ENCODE peak calls at places on chromosomes 3 and 15, in ten cellular contexts. One of them, this sample, is unnamed.

GRCh38 chr3:41974223-41974622 is 12.3 kb upstream of the ULK4 start:
- DNase-seq in BE2C: no peak
- DNase-seq in AG10803: peak
- DNase-seq in left ventricle myocardium inferior: no peak
- DNase-seq in endothelial cell of umbilical vein: no peak
- DNase-seq in cardiac fibroblast: no peak
- DNase-seq in uterus: no peak
- DNase-seq in trophoblast cell: no peak
- DNase-seq in ovary: no peak
- DNase-seq in naive thymus-derived CD4-positive, alpha-beta T cell: no peak
- DNase-seq in this sample: no peak

GRCh38 chr15:37995461-37996347 is 61.3 kb downstream of the TMCO5A start:
- DNase-seq in AG10803: peak
- DNase-seq in ovary: no peak
- DNase-seq in BE2C: peak
- DNase-seq in left ventricle myocardium inferior: no peak
- DNase-seq in cardiac fibroblast: peak
- DNase-seq in naive thymus-derived CD4-positive, alpha-beta T cell: no peak
- DNase-seq in trophoblast cell: peak
- DNase-seq in endothelial cell of umbilical vein: peak
- DNase-seq in uterus: peak
- DNase-seq in this sample: peak

GRCh38 chr3:193194417-193194816 is 46.6 kb upstream of the PLAAT1 start:
- DNase-seq in cardiac fibroblast: no peak
- DNase-seq in AG10803: no peak
- DNase-seq in naive thymus-derived CD4-positive, alpha-beta T cell: no peak
- DNase-seq in trophoblast cell: no peak
- DNase-seq in uterus: no peak
- DNase-seq in BE2C: no peak
- DNase-seq in endothelial cell of umbilical vein: no peak
- DNase-seq in ovary: no peak
- DNase-seq in left ventricle myocardium inferior: no peak
- DNase-seq in this sample: no peak

GRCh38 chr15:89021224-89021623 is 67.0 kb upstream of the ABHD2 start:
- DNase-seq in left ventricle myocardium inferior: no peak
- DNase-seq in BE2C: no peak
- DNase-seq in uterus: no peak
- DNase-seq in endothelial cell of umbilical vein: no peak
- DNase-seq in AG10803: peak
- DNase-seq in ovary: no peak
- DNase-seq in trophoblast cell: no peak
- DNase-seq in naive thymus-derived CD4-positive, alpha-beta T cell: no peak
- DNase-seq in cardiac fibroblast: no peak
- DNase-seq in this sample: no peak

GRCh38 chr15:76577879-76578512 is 241.4 kb downstream of the ISL2 start:
- DNase-seq in uterus: no peak
- DNase-seq in endothelial cell of umbilical vein: no peak
- DNase-seq in trophoblast cell: no peak
- DNase-seq in BE2C: no peak
- DNase-seq in AG10803: no peak
- DNase-seq in cardiac fibroblast: no peak
- DNase-seq in left ventricle myocardium inferior: no peak
- DNase-seq in ovary: no peak
- DNase-seq in naive thymus-derived CD4-positive, alpha-beta T cell: no peak
- DNase-seq in this sample: no peak

GRCh38 chr15:52329980-52330379 is 34.4 kb upstream of the MYO5C start:
- DNase-seq in left ventricle myocardium inferior: no peak
- DNase-seq in AG10803: no peak
- DNase-seq in trophoblast cell: no peak
- DNase-seq in ovary: no peak
- DNase-seq in uterus: no peak
- DNase-seq in naive thymus-derived CD4-positive, alpha-beta T cell: no peak
- DNase-seq in endothelial cell of umbilical vein: no peak
- DNase-seq in cardiac fibroblast: peak
- DNase-seq in BE2C: no peak
- DNase-seq in this sample: no peak

GRCh38 chr3:35944915-35945710 is 305.8 kb downstream of the ARPP21 start:
- DNase-seq in ovary: no peak
- DNase-seq in trophoblast cell: no peak
- DNase-seq in uterus: no peak
- DNase-seq in left ventricle myocardium inferior: no peak
- DNase-seq in endothelial cell of umbilical vein: peak
- DNase-seq in AG10803: no peak
- DNase-seq in cardiac fibroblast: no peak
- DNase-seq in naive thymus-derived CD4-positive, alpha-beta T cell: no peak
- DNase-seq in BE2C: no peak
- DNase-seq in this sample: no peak

GRCh38 chr3:114274929-114275328 is 18.9 kb upstream of the TIGIT start:
- DNase-seq in BE2C: no peak
- DNase-seq in AG10803: peak
- DNase-seq in naive thymus-derived CD4-positive, alpha-beta T cell: no peak
- DNase-seq in uterus: no peak
- DNase-seq in cardiac fibroblast: peak
- DNase-seq in ovary: no peak
- DNase-seq in trophoblast cell: no peak
- DNase-seq in left ventricle myocardium inferior: no peak
- DNase-seq in endothelial cell of umbilical vein: no peak
- DNase-seq in this sample: no peak

GRCh38 chr3:183253364-183253960 is 409 bp downstream of the B3GNT5 start:
- DNase-seq in ovary: peak
- DNase-seq in cardiac fibroblast: peak
- DNase-seq in AG10803: peak
- DNase-seq in trophoblast cell: peak
- DNase-seq in naive thymus-derived CD4-positive, alpha-beta T cell: peak
- DNase-seq in left ventricle myocardium inferior: peak
- DNase-seq in uterus: peak
- DNase-seq in BE2C: peak
- DNase-seq in endothelial cell of umbilical vein: peak
- DNase-seq in this sample: no peak

GRCh38 chr3:140359198-140359995 is 318.5 kb upstream of the TRIM42 start:
- DNase-seq in left ventricle myocardium inferior: no peak
- DNase-seq in trophoblast cell: no peak
- DNase-seq in ovary: no peak
- DNase-seq in uterus: no peak
- DNase-seq in naive thymus-derived CD4-positive, alpha-beta T cell: no peak
- DNase-seq in AG10803: no peak
- DNase-seq in BE2C: no peak
- DNase-seq in endothelial cell of umbilical vein: no peak
- DNase-seq in cardiac fibroblast: no peak
- DNase-seq in this sample: no peak

GRCh38 chr3:160704006-160704405 is 27.0 kb downstream of the ARL14 start:
- DNase-seq in BE2C: no peak
- DNase-seq in trophoblast cell: no peak
- DNase-seq in naive thymus-derived CD4-positive, alpha-beta T cell: no peak
- DNase-seq in left ventricle myocardium inferior: no peak
- DNase-seq in ovary: no peak
- DNase-seq in cardiac fibroblast: no peak
- DNase-seq in endothelial cell of umbilical vein: peak
- DNase-seq in AG10803: no peak
- DNase-seq in uterus: no peak
- DNase-seq in this sample: no peak

DNA sequence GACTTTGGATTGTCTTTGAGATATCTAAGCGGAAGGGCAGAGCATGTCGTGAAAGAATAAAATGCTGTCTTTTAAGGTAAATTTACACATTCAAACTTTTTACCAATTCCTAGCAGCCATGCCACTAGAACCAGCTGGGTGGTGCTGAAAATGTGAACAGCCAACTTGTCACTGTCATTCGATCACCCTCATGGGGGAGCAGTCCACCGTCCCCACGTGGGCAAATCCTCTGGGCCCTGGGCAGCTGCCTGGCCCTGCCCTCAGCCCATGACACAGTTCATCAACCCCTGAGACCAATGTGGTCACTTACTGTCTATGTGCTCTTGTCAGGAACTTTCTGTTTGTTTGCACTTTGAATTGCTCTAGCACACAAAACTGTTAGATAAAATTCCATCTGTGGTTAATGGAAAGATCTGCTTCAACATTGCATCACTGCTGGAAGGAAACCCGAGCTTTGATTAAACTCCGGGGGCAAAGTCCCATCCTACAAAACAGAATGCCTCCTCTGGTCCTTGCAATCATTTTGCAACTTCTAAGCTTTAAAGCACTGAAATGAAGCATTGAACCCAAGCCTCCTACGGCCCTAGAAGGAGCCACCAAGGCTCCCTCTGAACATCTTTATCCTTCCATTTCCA is 50.1 kb downstream of the PCSK6 start:
- DNase-seq in left ventricle myocardium inferior: no peak
- DNase-seq in uterus: no peak
- DNase-seq in ovary: no peak
- DNase-seq in naive thymus-derived CD4-positive, alpha-beta T cell: no peak
- DNase-seq in cardiac fibroblast: peak
- DNase-seq in trophoblast cell: no peak
- DNase-seq in AG10803: no peak
- DNase-seq in endothelial cell of umbilical vein: no peak
- DNase-seq in BE2C: no peak
- DNase-seq in this sample: no peak
- H3K4me3 ChIP-seq in left ventricle myocardium inferior: no peak
- H3K4me3 ChIP-seq in uterus: no peak
- H3K4me3 ChIP-seq in ovary: no peak
- H3K4me3 ChIP-seq in naive thymus-derived CD4-positive, alpha-beta T cell: no peak
- H3K4me3 ChIP-seq in cardiac fibroblast: no peak
- H3K4me3 ChIP-seq in trophoblast cell: no peak
- H3K4me3 ChIP-seq in AG10803: peak
- H3K4me3 ChIP-seq in endothelial cell of umbilical vein: no peak
- H3K4me3 ChIP-seq in BE2C: no peak
- H3K4me3 ChIP-seq in this sample: no peak

GRCh38 chr3:111593666-111594065 is 1.5 kb downstream of the ZBED2 start:
- DNase-seq in cardiac fibroblast: no peak
- DNase-seq in ovary: no peak
- DNase-seq in AG10803: no peak
- DNase-seq in trophoblast cell: no peak
- DNase-seq in BE2C: no peak
- DNase-seq in naive thymus-derived CD4-positive, alpha-beta T cell: no peak
- DNase-seq in endothelial cell of umbilical vein: no peak
- DNase-seq in left ventricle myocardium inferior: no peak
- DNase-seq in uterus: no peak
- DNase-seq in this sample: no peak
- H3K4me3 ChIP-seq in cardiac fibroblast: no peak
- H3K4me3 ChIP-seq in ovary: no peak
- H3K4me3 ChIP-seq in AG10803: no peak
- H3K4me3 ChIP-seq in trophoblast cell: no peak
- H3K4me3 ChIP-seq in BE2C: no peak
- H3K4me3 ChIP-seq in naive thymus-derived CD4-positive, alpha-beta T cell: no peak
- H3K4me3 ChIP-seq in endothelial cell of umbilical vein: no peak
- H3K4me3 ChIP-seq in left ventricle myocardium inferior: no peak
- H3K4me3 ChIP-seq in uterus: no peak
- H3K4me3 ChIP-seq in this sample: no peak

GRCh38 chr15:61383421-61383820 is 154.3 kb upstream of the RORA start:
- DNase-seq in AG10803: peak
- DNase-seq in trophoblast cell: peak
- DNase-seq in endothelial cell of umbilical vein: no peak
- DNase-seq in left ventricle myocardium inferior: no peak
- DNase-seq in BE2C: no peak
- DNase-seq in uterus: no peak
- DNase-seq in ovary: no peak
- DNase-seq in naive thymus-derived CD4-positive, alpha-beta T cell: no peak
- DNase-seq in cardiac fibroblast: peak
- DNase-seq in this sample: peak

GRCh38 chr15:61380270-61380669 is 151.2 kb upstream of the RORA start:
- DNase-seq in left ventricle myocardium inferior: no peak
- DNase-seq in uterus: no peak
- DNase-seq in AG10803: no peak
- DNase-seq in naive thymus-derived CD4-positive, alpha-beta T cell: no peak
- DNase-seq in ovary: no peak
- DNase-seq in trophoblast cell: no peak
- DNase-seq in cardiac fibroblast: no peak
- DNase-seq in BE2C: no peak
- DNase-seq in endothelial cell of umbilical vein: no peak
- DNase-seq in this sample: no peak

GRCh38 chr15:61379005-61379404 is 149.9 kb upstream of the RORA start:
- DNase-seq in uterus: no peak
- DNase-seq in naive thymus-derived CD4-positive, alpha-beta T cell: no peak
- DNase-seq in AG10803: no peak
- DNase-seq in left ventricle myocardium inferior: no peak
- DNase-seq in ovary: no peak
- DNase-seq in cardiac fibroblast: no peak
- DNase-seq in trophoblast cell: no peak
- DNase-seq in BE2C: no peak
- DNase-seq in endothelial cell of umbilical vein: no peak
- DNase-seq in this sample: no peak

GRCh38 chr15:61381501-61381900 is 152.4 kb upstream of the RORA start:
- DNase-seq in naive thymus-derived CD4-positive, alpha-beta T cell: no peak
- DNase-seq in left ventricle myocardium inferior: no peak
- DNase-seq in AG10803: no peak
- DNase-seq in ovary: no peak
- DNase-seq in endothelial cell of umbilical vein: no peak
- DNase-seq in cardiac fibroblast: no peak
- DNase-seq in trophoblast cell: no peak
- DNase-seq in uterus: no peak
- DNase-seq in BE2C: no peak
- DNase-seq in this sample: no peak

DNA sequence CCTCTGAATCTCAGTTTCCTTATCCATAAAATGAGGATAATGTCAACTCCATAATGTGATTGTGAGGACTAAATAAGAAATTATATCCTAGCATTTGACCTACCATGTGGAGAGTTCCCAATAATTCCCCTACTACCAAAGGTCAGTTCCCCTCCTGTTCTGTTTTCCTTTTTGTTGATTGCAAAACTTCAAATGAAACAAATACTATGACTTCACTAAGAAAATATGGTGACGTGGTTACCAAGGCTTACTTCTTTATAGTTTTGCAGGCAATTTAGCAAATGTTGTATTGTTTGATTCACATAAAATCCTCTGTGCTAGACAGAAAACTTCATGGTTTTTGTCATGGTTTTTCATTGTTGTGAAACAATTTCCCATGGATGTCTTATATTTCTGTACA is 153.8 kb upstream of the RORA start:
- DNase-seq in ovary: no peak
- DNase-seq in BE2C: no peak
- DNase-seq in AG10803: peak
- DNase-seq in cardiac fibroblast: no peak
- DNase-seq in uterus: no peak
- DNase-seq in endothelial cell of umbilical vein: no peak
- DNase-seq in trophoblast cell: no peak
- DNase-seq in naive thymus-derived CD4-positive, alpha-beta T cell: no peak
- DNase-seq in left ventricle myocardium inferior: no peak
- DNase-seq in this sample: peak
- H3K4me3 ChIP-seq in ovary: no peak
- H3K4me3 ChIP-seq in BE2C: no peak
- H3K4me3 ChIP-seq in AG10803: no peak
- H3K4me3 ChIP-seq in cardiac fibroblast: no peak
- H3K4me3 ChIP-seq in uterus: no peak
- H3K4me3 ChIP-seq in endothelial cell of umbilical vein: no peak
- H3K4me3 ChIP-seq in trophoblast cell: no peak
- H3K4me3 ChIP-seq in naive thymus-derived CD4-positive, alpha-beta T cell: no peak
- H3K4me3 ChIP-seq in left ventricle myocardium inferior: no peak
- H3K4me3 ChIP-seq in this sample: no peak

DNA sequence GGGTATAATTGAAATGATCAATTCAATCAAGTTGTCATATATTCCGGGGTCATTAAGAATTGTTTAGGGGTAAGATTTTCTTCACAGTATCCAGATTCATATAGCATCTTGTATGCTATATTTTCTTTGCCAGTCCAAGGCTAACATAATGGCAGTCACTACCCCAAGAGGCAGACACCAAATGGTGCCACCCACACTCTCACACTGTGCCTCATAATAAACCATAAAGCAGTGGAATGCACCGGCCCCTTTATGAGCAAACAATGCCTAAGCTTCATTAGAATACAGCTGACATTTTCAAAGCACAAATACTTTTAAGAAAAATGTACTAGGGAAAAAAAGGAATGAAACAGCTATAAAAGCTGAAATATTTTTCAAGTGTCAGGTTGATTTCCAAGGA is 121.6 kb downstream of the TFDP2 start:
- DNase-seq in AG10803: peak
- DNase-seq in cardiac fibroblast: peak
- DNase-seq in endothelial cell of umbilical vein: peak
- DNase-seq in trophoblast cell: peak
- DNase-seq in ovary: no peak
- DNase-seq in uterus: no peak
- DNase-seq in BE2C: no peak
- DNase-seq in left ventricle myocardium inferior: no peak
- DNase-seq in naive thymus-derived CD4-positive, alpha-beta T cell: peak
- DNase-seq in this sample: no peak
- H3K4me3 ChIP-seq in AG10803: peak
- H3K4me3 ChIP-seq in cardiac fibroblast: peak
- H3K4me3 ChIP-seq in endothelial cell of umbilical vein: peak
- H3K4me3 ChIP-seq in trophoblast cell: no peak
- H3K4me3 ChIP-seq in ovary: peak
- H3K4me3 ChIP-seq in uterus: peak
- H3K4me3 ChIP-seq in BE2C: peak
- H3K4me3 ChIP-seq in left ventricle myocardium inferior: peak
- H3K4me3 ChIP-seq in naive thymus-derived CD4-positive, alpha-beta T cell: peak
- H3K4me3 ChIP-seq in this sample: peak

This sample was measured in skeletal muscle cell.